ENCODE peak calls at places on chromosomes 12 and 14, in eight cellular contexts. N, R, Y, C, B, K, S and X are unnamed samples.

GRCh38 chr12:65565601-65566560 is 258.4 kb upstream of the HMGA2 start:
- DNase-seq in S (peak), Y (peak), R (no peak), C (peak), K (peak), B (no peak), N (no peak), X (no peak)

GRCh38 chr12:131104464-131105350 is 151.0 kb downstream of the ADGRD1 start:
- DNase-seq in B (peak), Y (peak), S (peak), R (peak), C (peak), N (peak), K (peak), X (peak)

GRCh38 chr12:49358548-49359141 is 8.6 kb upstream of the SPATS2 start:
- DNase-seq in N (peak), B (peak), C (peak), K (peak), Y (peak), R (peak), S (peak), X (peak)

GRCh38 chr12:1910468-1910867 is 8.0 kb downstream of the CACNA2D4 start:
- DNase-seq in Y (no peak), C (no peak), K (no peak), B (no peak), N (no peak), S (no peak), R (no peak), X (no peak)

GRCh38 chr12:88946377-88946997 is 366.2 kb upstream of the KITLG start:
- DNase-seq in C (peak), N (no peak), S (peak), Y (peak), R (no peak), B (no peak), K (peak), X (no peak)

GRCh38 chr14:74963178-74963704 is 7.8 kb upstream of the PGF start:
- DNase-seq in S (no peak), B (no peak), Y (no peak), R (no peak), K (no peak), N (no peak), C (no peak), X (no peak)

GRCh38 chr12:10310926-10311705 is 3.4 kb downstream of the KLRD1 start:
- DNase-seq in R (no peak), Y (peak), S (no peak), N (no peak), B (no peak), K (peak), C (no peak), X (no peak)

GRCh38 chr12:4118017-4118510 is 155.5 kb upstream of the CCND2 start:
- DNase-seq in R (no peak), S (peak), K (peak), N (no peak), B (no peak), Y (peak), C (peak), X (no peak)

GRCh38 chr14:72646861-72647528 is 246.9 kb downstream of the DPF3 start:
- DNase-seq in B (no peak), C (no peak), N (no peak), Y (peak), S (peak), K (peak), R (no peak), X (no peak)

GRCh38 chr12:16281157-16281556 is 3.7 kb upstream of the SLC15A5 start:
- DNase-seq in K (peak), S (no peak), B (no peak), R (no peak), C (peak), Y (peak), N (no peak), X (no peak)

GRCh38 chr12:98578392-98578791 is 15.1 kb upstream of the SLC25A3 start:
- DNase-seq in Y (no peak), K (no peak), N (no peak), R (no peak), C (no peak), S (no peak), B (no peak), X (no peak)

GRCh38 chr12:108260039-108260438 is 79.1 kb downstream of the CMKLR1 start:
- DNase-seq in C (no peak), Y (no peak), S (no peak), B (no peak), N (no peak), R (no peak), K (no peak), X (no peak)

GRCh38 chr12:108257610-108258106 is 81.5 kb downstream of the CMKLR1 start:
- DNase-seq in C (no peak), B (no peak), K (no peak), S (no peak), R (no peak), Y (no peak), N (no peak), X (no peak)

GRCh38 chr12:108255203-108255602 is 83.9 kb downstream of the CMKLR1 start:
- DNase-seq in R (no peak), Y (no peak), N (no peak), B (no peak), C (no peak), S (no peak), K (no peak), X (no peak)

GRCh38 chr12:108254030-108254429 is 85.1 kb downstream of the CMKLR1 start:
- DNase-seq in S (no peak), R (no peak), B (no peak), K (no peak), N (no peak), Y (no peak), C (no peak), X (no peak)

DNA sequence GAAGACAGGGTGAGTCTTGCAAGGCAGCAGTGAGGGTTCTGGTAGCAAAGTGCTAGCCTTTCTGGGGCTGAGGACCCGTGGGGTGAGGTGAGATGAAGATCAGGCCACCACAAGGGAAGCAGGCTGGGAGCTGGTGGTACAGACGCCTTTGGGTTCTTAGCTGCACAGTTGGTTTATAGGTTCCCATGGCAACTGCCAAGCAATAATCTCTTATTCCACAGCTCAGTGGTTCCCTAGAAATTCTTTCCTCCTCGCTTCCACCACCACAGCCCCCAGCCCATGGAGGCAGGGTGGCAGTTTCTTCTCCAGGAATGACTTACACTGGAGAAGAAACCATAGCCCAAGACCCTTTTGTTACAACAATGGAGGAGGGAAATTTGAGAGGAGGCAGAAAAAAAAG is 82.1 kb downstream of the CMKLR1 start:
- DNase-seq in B (no peak), K (no peak), S (no peak), N (no peak), R (no peak), C (no peak), Y (no peak), X (no peak)
- H3K4me2 ChIP-seq in B (no peak), K (no peak), S (no peak), N (no peak), R (no peak), C (no peak), Y (no peak), X (no peak)

GRCh38 chr12:122827258-122827657 is 8.0 kb upstream of the HIP1R start:
- DNase-seq in R (no peak), N (no peak), Y (no peak), S (no peak), C (no peak), B (no peak), K (no peak), X (no peak)

GRCh38 chr12:122830517-122831214 is 4.6 kb upstream of the HIP1R start:
- DNase-seq in K (peak), R (peak), N (no peak), S (peak), Y (peak), C (peak), B (no peak), X (no peak)

GRCh38 chr12:122820838-122821271 is 14.4 kb upstream of the HIP1R start:
- DNase-seq in N (no peak), R (no peak), K (no peak), B (no peak), Y (no peak), S (no peak), C (no peak), X (no peak)

GRCh38 chr12:122823429-122823828 is 11.8 kb upstream of the HIP1R start:
- DNase-seq in B (no peak), N (no peak), Y (no peak), K (no peak), C (no peak), R (no peak), S (no peak), X (no peak)

GRCh38 chr12:122825773-122826724 is 9.2 kb upstream of the HIP1R start:
- DNase-seq in B (peak), C (peak), S (no peak), N (no peak), R (peak), K (peak), Y (peak), X (no peak)
- H3K4me2 ChIP-seq in B (peak), C (peak), S (peak), N (peak), R (peak), K (peak), Y (peak), X (no peak)

GRCh38 chr12:106078358-106079025 is 60.3 kb downstream of the NUAK1 start:
- DNase-seq in K (peak), R (peak), N (no peak), C (no peak), Y (peak), S (peak), B (no peak), X (no peak)
- H3K4me2 ChIP-seq in K (peak), R (peak), N (no peak), C (no peak), Y (no peak), S (no peak), B (no peak), X (no peak)

DNA sequence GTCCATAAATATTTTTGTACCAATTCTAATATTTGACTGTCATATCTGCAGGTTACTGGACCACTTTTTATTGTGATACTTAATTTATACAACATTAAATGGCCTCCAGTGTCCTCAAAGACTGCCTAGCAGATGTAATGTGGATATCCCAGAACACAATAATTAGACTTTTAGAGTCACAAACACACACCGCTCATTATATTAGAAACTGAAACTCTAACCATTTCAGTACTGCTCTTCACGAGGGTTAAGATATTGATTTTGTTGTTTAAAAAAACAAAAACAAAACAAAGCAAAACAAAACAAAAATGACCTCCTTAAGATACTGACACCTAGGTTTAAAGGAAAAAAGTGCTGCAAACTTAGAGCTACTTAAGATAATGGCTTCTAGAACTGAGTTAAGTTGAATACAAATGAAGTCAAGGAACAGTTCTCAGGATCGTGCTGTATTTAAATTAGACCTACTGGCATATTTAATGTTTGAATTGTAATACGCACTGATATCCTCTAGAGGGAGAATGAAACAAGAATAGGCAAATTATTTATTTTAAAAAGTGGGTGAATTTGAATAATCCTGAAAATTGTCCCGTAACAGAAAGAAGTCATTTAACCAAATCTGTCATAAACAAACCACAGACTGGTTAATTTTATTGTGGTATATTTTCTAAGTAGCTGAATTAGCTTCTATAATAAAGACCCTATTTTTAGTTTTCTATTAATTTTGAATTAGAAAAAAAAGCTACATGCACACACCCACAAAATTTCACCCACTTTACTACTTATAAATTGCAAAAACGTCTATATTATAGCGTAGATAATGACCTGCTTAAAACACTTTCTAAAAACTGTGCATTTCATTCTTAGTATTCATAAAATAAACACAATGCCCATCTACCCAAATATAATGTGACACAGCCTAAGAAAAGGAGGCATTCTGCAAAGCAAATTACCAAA is 395.2 kb upstream of the DCN start:
- DNase-seq in B (no peak), R (peak), S (peak), N (no peak), Y (peak), C (peak), K (peak), X (no peak)
- H3K4me2 ChIP-seq in B (no peak), R (peak), S (peak), N (no peak), Y (peak), C (no peak), K (peak), X (peak)

GRCh38 chr12:13772264-13772663 is 209.1 kb downstream of the GRIN2B start:
- DNase-seq in N (no peak), S (no peak), Y (no peak), C (no peak), B (no peak), K (no peak), R (no peak), X (no peak)

GRCh38 chr12:13780453-13780852 is 200.9 kb downstream of the GRIN2B start:
- DNase-seq in K (no peak), C (peak), Y (peak), R (no peak), S (no peak), B (no peak), N (no peak), X (no peak)

GRCh38 chr12:13777374-13777773 is 204.0 kb downstream of the GRIN2B start:
- DNase-seq in C (no peak), N (no peak), B (no peak), S (no peak), Y (no peak), R (no peak), K (no peak), X (no peak)
- H3K4me2 ChIP-seq in C (no peak), N (no peak), B (no peak), S (no peak), Y (no peak), R (no peak), K (no peak), X (no peak)

DNA sequence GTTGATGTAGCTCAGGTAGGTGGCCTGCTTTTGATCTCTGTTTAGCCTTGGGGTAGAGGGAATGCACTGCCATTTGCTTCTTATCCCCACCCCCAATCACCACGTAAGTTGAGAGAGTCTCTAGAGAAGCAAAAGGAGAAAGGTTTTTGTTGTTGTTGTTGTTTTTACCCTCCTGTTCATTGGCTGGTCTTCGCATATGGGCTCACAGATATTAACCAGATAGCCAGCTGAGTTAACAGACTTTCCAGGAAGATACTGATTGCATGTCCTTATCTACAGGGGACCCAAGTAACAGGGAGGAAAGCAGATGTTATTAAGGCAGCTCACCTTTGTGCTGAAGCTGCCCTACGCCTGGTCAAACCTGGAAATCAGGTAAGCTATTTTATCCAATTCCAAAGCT is 2.9 kb downstream of the PA2G4 start:
- DNase-seq in C (no peak), B (no peak), Y (no peak), K (no peak), S (no peak), N (no peak), R (no peak), X (no peak)
- H3K4me2 ChIP-seq in C (no peak), B (no peak), Y (no peak), K (no peak), S (no peak), N (no peak), R (no peak), X (peak)